ENCODE peak calls at places on chromosomes 12 and 14, in five cellular contexts. One of them, this sample, is unnamed.
A peak's percentile ranks its signal among the peaks of the same experiment; 100 is the strongest.

GRCh38 chr12:2284321-2284813 is 231.6 kb downstream of the CACNA1C start:
- DNase-seq in fibroblast of the aortic adventitia: peak; percentile 94
- DNase-seq in brain microvascular endothelial cell: peak; percentile 37
- DNase-seq in AG04450: no peak
- DNase-seq in neural progenitor cell: no peak
- DNase-seq in this sample: peak; percentile 77

GRCh38 chr12:132256646-132257045 is 72.7 kb downstream of the GALNT9 start:
- DNase-seq in fibroblast of the aortic adventitia: no peak
- DNase-seq in brain microvascular endothelial cell: no peak
- DNase-seq in AG04450: no peak
- DNase-seq in neural progenitor cell: no peak
- DNase-seq in this sample: no peak

GRCh38 chr12:103801709-103802585 is 39.1 kb downstream of the NT5DC3 start:
- DNase-seq in fibroblast of the aortic adventitia: peak; percentile 13
- DNase-seq in brain microvascular endothelial cell: peak; percentile 43
- DNase-seq in AG04450: no peak
- DNase-seq in neural progenitor cell: no peak
- DNase-seq in this sample: no peak

GRCh38 chr12:121404734-121405133 is 4.8 kb downstream of the RNF34 start:
- DNase-seq in fibroblast of the aortic adventitia: peak; percentile 12
- DNase-seq in brain microvascular endothelial cell: no peak
- DNase-seq in AG04450: no peak
- DNase-seq in neural progenitor cell: no peak
- DNase-seq in this sample: peak; percentile 18

GRCh38 chr12:101850199-101850598 is 19.4 kb upstream of the GNPTAB start:
- DNase-seq in fibroblast of the aortic adventitia: no peak
- DNase-seq in brain microvascular endothelial cell: no peak
- DNase-seq in AG04450: no peak
- DNase-seq in neural progenitor cell: no peak
- DNase-seq in this sample: no peak

GRCh38 chr14:72528059-72528950 is 365.6 kb downstream of the DPF3 start:
- DNase-seq in fibroblast of the aortic adventitia: peak; percentile 59
- DNase-seq in brain microvascular endothelial cell: peak; percentile 40
- DNase-seq in AG04450: no peak
- DNase-seq in neural progenitor cell: no peak
- DNase-seq in this sample: no peak

GRCh38 chr12:53726946-53727309 is 324 bp downstream of the CALCOCO1 start:
- DNase-seq in fibroblast of the aortic adventitia: peak; percentile 34
- DNase-seq in brain microvascular endothelial cell: no peak
- DNase-seq in AG04450: no peak
- DNase-seq in neural progenitor cell: peak; percentile 42
- DNase-seq in this sample: peak; percentile 63

GRCh38 chr14:105135700-105136395 is 32.7 kb downstream of the JAG2 start:
- DNase-seq in fibroblast of the aortic adventitia: no peak
- DNase-seq in brain microvascular endothelial cell: no peak
- DNase-seq in AG04450: no peak
- DNase-seq in neural progenitor cell: no peak
- DNase-seq in this sample: no peak

GRCh38 chr12:13443028-13443427 is 246.5 kb downstream of the EMP1 start:
- DNase-seq in fibroblast of the aortic adventitia: no peak
- DNase-seq in brain microvascular endothelial cell: no peak
- DNase-seq in AG04450: no peak
- DNase-seq in neural progenitor cell: no peak
- DNase-seq in this sample: no peak

GRCh38 chr12:14716848-14717444 is 20.5 kb upstream of the GUCY2C start:
- DNase-seq in fibroblast of the aortic adventitia: peak; percentile 57
- DNase-seq in brain microvascular endothelial cell: peak; percentile 47
- DNase-seq in AG04450: no peak
- DNase-seq in neural progenitor cell: peak; percentile 61
- DNase-seq in this sample: peak; percentile 66

GRCh38 chr12:106139422-106140141 is 828 bp upstream of the NUAK1 start:
- DNase-seq in fibroblast of the aortic adventitia: peak; percentile 60
- DNase-seq in brain microvascular endothelial cell: peak; percentile 67
- DNase-seq in AG04450: no peak
- DNase-seq in neural progenitor cell: peak; percentile 93
- DNase-seq in this sample: peak; percentile 80

GRCh38 chr12:106141003-106141402 is 2.2 kb upstream of the NUAK1 start:
- DNase-seq in fibroblast of the aortic adventitia: no peak
- DNase-seq in brain microvascular endothelial cell: no peak
- DNase-seq in AG04450: no peak
- DNase-seq in neural progenitor cell: no peak
- DNase-seq in this sample: no peak

GRCh38 chr12:106138646-106139421 is at the start of gene NUAK1:
- DNase-seq in fibroblast of the aortic adventitia: no peak
- DNase-seq in brain microvascular endothelial cell: peak; percentile 30
- DNase-seq in AG04450: no peak
- DNase-seq in neural progenitor cell: peak; percentile 90
- DNase-seq in this sample: peak; percentile 74

GRCh38 chr12:106141452-106141851 is 2.7 kb upstream of the NUAK1 start:
- DNase-seq in fibroblast of the aortic adventitia: peak; percentile 39
- DNase-seq in brain microvascular endothelial cell: no peak
- DNase-seq in AG04450: no peak
- DNase-seq in neural progenitor cell: no peak
- DNase-seq in this sample: no peak

GRCh38 chr12:106140223-106140986 is 1.7 kb upstream of the NUAK1 start:
- DNase-seq in fibroblast of the aortic adventitia: no peak
- DNase-seq in brain microvascular endothelial cell: no peak
- DNase-seq in AG04450: no peak
- DNase-seq in neural progenitor cell: peak; percentile 33
- DNase-seq in this sample: no peak
- H3K4me3 ChIP-seq in fibroblast of the aortic adventitia: peak overlapping the region; percentile 77
- H3K4me3 ChIP-seq in brain microvascular endothelial cell: peak overlapping the region; percentile 80
- H3K4me3 ChIP-seq in AG04450: peak overlapping the region; percentile 77
- H3K4me3 ChIP-seq in neural progenitor cell: peak overlapping the region; percentile 87
- H3K4me3 ChIP-seq in this sample: peak overlapping the region; percentile 78

GRCh38 chr12:50234347-50234746 is 49.0 kb downstream of the LIMA1 start:
- DNase-seq in fibroblast of the aortic adventitia: peak; percentile 51
- DNase-seq in brain microvascular endothelial cell: peak; percentile 38
- DNase-seq in AG04450: no peak
- DNase-seq in neural progenitor cell: no peak
- DNase-seq in this sample: no peak
- TF ChIP-seq CTCF in fibroblast of the aortic adventitia: no peak
- TF ChIP-seq CTCF in brain microvascular endothelial cell: no peak
- TF ChIP-seq CTCF in AG04450: no peak
- TF ChIP-seq CTCF in neural progenitor cell: no peak
- TF ChIP-seq CTCF in this sample: no peak

DNA sequence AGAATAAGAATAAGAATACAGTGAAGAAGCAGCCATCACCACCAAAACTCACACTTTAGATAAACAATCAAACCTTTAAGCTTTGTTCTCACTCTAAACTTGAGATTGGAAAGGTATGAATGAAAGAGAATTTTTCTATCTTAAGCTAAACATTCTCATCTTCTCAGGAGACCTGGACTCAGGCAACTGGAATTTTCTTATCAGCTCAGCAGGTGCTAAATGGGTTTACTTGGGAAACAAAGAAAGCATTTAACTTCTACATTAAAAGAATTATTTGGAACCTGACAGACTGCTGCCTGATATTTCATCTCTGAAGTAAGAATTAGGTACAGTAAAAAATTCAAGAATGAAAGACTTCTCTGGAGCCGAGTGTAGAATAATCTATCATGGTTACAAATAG is 20.7 kb upstream of the KERA start:
- DNase-seq in fibroblast of the aortic adventitia: no peak
- DNase-seq in brain microvascular endothelial cell: no peak
- DNase-seq in AG04450: no peak
- DNase-seq in neural progenitor cell: no peak
- DNase-seq in this sample: no peak
- H3K4me3 ChIP-seq in fibroblast of the aortic adventitia: no peak overlapping the region
- H3K4me3 ChIP-seq in brain microvascular endothelial cell: no peak overlapping the region
- H3K4me3 ChIP-seq in AG04450: no peak overlapping the region
- H3K4me3 ChIP-seq in neural progenitor cell: no peak overlapping the region
- H3K4me3 ChIP-seq in this sample: no peak overlapping the region

GRCh38 chr12:79164890-79165289 is 300.3 kb downstream of the SYT1 start:
- DNase-seq in fibroblast of the aortic adventitia: no peak
- DNase-seq in brain microvascular endothelial cell: no peak
- DNase-seq in AG04450: no peak
- DNase-seq in neural progenitor cell: no peak
- DNase-seq in this sample: no peak

GRCh38 chr12:79168687-79169086 is 304.1 kb downstream of the SYT1 start:
- DNase-seq in fibroblast of the aortic adventitia: no peak
- DNase-seq in brain microvascular endothelial cell: no peak
- DNase-seq in AG04450: no peak
- DNase-seq in neural progenitor cell: no peak
- DNase-seq in this sample: no peak

GRCh38 chr12:79161249-79161934 is 296.8 kb downstream of the SYT1 start:
- DNase-seq in fibroblast of the aortic adventitia: no peak
- DNase-seq in brain microvascular endothelial cell: no peak
- DNase-seq in AG04450: no peak
- DNase-seq in neural progenitor cell: no peak
- DNase-seq in this sample: no peak

GRCh38 chr12:79156846-79157463 is 292.4 kb downstream of the SYT1 start:
- DNase-seq in fibroblast of the aortic adventitia: no peak
- DNase-seq in brain microvascular endothelial cell: no peak
- DNase-seq in AG04450: no peak
- DNase-seq in neural progenitor cell: no peak
- DNase-seq in this sample: no peak

GRCh38 chr12:79162948-79163347 is 298.4 kb downstream of the SYT1 start:
- DNase-seq in fibroblast of the aortic adventitia: no peak
- DNase-seq in brain microvascular endothelial cell: no peak
- DNase-seq in AG04450: no peak
- DNase-seq in neural progenitor cell: no peak
- DNase-seq in this sample: no peak
- TF ChIP-seq CTCF in fibroblast of the aortic adventitia: no peak
- TF ChIP-seq CTCF in brain microvascular endothelial cell: no peak
- TF ChIP-seq CTCF in AG04450: no peak
- TF ChIP-seq CTCF in neural progenitor cell: no peak
- TF ChIP-seq CTCF in this sample: no peak

DNA sequence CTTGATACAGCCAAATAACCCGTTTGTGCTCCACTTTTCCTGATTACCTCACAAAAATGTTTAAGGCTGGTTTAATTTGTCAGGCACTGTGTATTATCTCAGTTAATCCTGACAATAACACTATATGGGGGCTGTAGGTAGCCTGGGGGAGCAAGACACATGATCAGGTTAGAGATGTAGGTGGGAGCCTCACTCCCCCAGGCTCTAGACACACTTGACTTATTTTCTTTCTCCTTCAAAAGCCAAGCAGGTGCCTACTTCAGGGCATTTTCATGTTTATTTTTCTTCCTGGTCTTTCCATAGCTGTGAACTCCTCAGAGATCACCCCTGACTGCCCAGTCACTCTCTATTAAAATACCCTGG is 120.0 kb upstream of the TMCC3 start:
- DNase-seq in fibroblast of the aortic adventitia: no peak
- DNase-seq in brain microvascular endothelial cell: no peak
- DNase-seq in AG04450: no peak
- DNase-seq in neural progenitor cell: no peak
- DNase-seq in this sample: no peak
- H3K4me3 ChIP-seq in fibroblast of the aortic adventitia: no peak overlapping the region
- H3K4me3 ChIP-seq in brain microvascular endothelial cell: no peak overlapping the region
- H3K4me3 ChIP-seq in AG04450: no peak overlapping the region
- H3K4me3 ChIP-seq in neural progenitor cell: no peak overlapping the region
- H3K4me3 ChIP-seq in this sample: no peak overlapping the region

This sample was measured in fibroblast of villous mesenchyme.